ENCODE peak calls at places on chromosomes 7 and 10, in nine cellular contexts. O, L, I, M, R, C, T, U and N are unnamed samples.

GRCh38 chr7:83270407-83270806 is 107.7 kb upstream of the PCLO start:
- DNase-seq in O (no peak), L (no peak), I (no peak), M (no peak), R (no peak), C (no peak), T (no peak), U (no peak), N (no peak)

GRCh38 chr7:1810961-1811849 is 141.1 kb downstream of the ELFN1 start:
- DNase-seq in O (no peak), L (no peak), I (no peak), M (peak; percentile 44), R (no peak), C (no peak), T (no peak), U (peak; percentile 76), N (peak; percentile 19)

GRCh38 chr10:86958109-86958830 is at the start of gene SNCG:
- DNase-seq in O (no peak), L (no peak), I (no peak), M (peak; percentile 40), R (peak; percentile 51), C (no peak), T (peak; percentile 19), U (no peak), N (no peak)

GRCh38 chr7:125644113-125644512 is 714.5 kb upstream of the POT1 start:
- DNase-seq in O (no peak), L (no peak), I (no peak), M (no peak), R (no peak), C (no peak), T (no peak), U (no peak), N (no peak)

GRCh38 chr10:93573051-93573909 is 6.8 kb downstream of the FFAR4 start:
- DNase-seq in O (no peak), L (no peak), I (no peak), M (no peak), R (no peak), C (peak; percentile 41), T (no peak), U (no peak), N (no peak)

GRCh38 chr7:18041202-18041601 is 13.6 kb upstream of the PRPS1L1 start:
- DNase-seq in O (no peak), L (no peak), I (no peak), M (no peak), R (no peak), C (no peak), T (no peak), U (no peak), N (no peak)

GRCh38 chr10:24209946-24210491 is 1.1 kb downstream of the KIAA1217 start:
- DNase-seq in O (peak; percentile 77), L (no peak), I (no peak), M (peak; percentile 78), R (no peak), C (peak; percentile 25), T (peak; percentile 26), U (peak; percentile 76), N (peak; percentile 55)

GRCh38 chr10:112208981-112209380 is 25.4 kb upstream of the GPAM start:
- DNase-seq in O (no peak), L (no peak), I (no peak), M (peak; percentile 95), R (no peak), C (no peak), T (no peak), U (no peak), N (no peak)

GRCh38 chr7:84941936-84942335 is 244.9 kb downstream of the SEMA3D start:
- DNase-seq in O (no peak), L (no peak), I (no peak), M (no peak), R (no peak), C (no peak), T (no peak), U (no peak), N (no peak)

GRCh38 chr10:84196083-84196482 is 1.7 kb downstream of the CDHR1 start:
- DNase-seq in O (no peak), L (no peak), I (no peak), M (no peak), R (no peak), C (no peak), T (peak; percentile 82), U (no peak), N (no peak)

GRCh38 chr7:159147687-159148086 is 3.0 kb upstream of the VIPR2 start:
- DNase-seq in O (no peak), L (no peak), I (no peak), M (no peak), R (no peak), C (no peak), T (no peak), U (no peak), N (no peak)

GRCh38 chr7:100432621-100433275 is 3.1 kb downstream of the MEPCE start:
- DNase-seq in O (no peak), L (no peak), I (no peak), M (no peak), R (no peak), C (no peak), T (no peak), U (peak; percentile 83), N (no peak)

GRCh38 chr10:133180192-133180914 is 20.3 kb downstream of the KNDC1 start:
- DNase-seq in O (no peak), L (no peak), I (no peak), M (no peak), R (no peak), C (no peak), T (no peak), U (no peak), N (no peak)

GRCh38 chr7:134782121-134782623 is 2.7 kb downstream of the CALD1 start:
- DNase-seq in O (peak; percentile 58), L (no peak), I (no peak), M (peak; percentile 64), R (no peak), C (no peak), T (no peak), U (no peak), N (no peak)
- H3K4me3 ChIP-seq in O (no peak overlapping the region), L (no peak overlapping the region), I (peak overlapping the region; percentile 79), M (peak overlapping the region; percentile 93), R (peak overlapping the region; percentile 55), C (no peak overlapping the region), T (peak overlapping the region; percentile 14), U (no peak overlapping the region), N (peak overlapping the region; percentile 76)

GRCh38 chr10:102118867-102119266 is 1.3 kb downstream of the LDB1 start:
- DNase-seq in O (peak; percentile 39), L (peak; percentile 5), I (no peak), M (peak; percentile 53), R (peak; percentile 48), C (peak; percentile 38), T (peak; percentile 70), U (peak; percentile 88), N (no peak)

GRCh38 chr10:102119417-102120141 is 589 bp downstream of the LDB1 start:
- DNase-seq in O (peak; percentile 74), L (peak; percentile 32), I (no peak), M (peak; percentile 69), R (peak; percentile 69), C (peak; percentile 80), T (peak; percentile 82), U (peak; percentile 95), N (no peak)

GRCh38 chr10:102114861-102115618 is 5.1 kb downstream of the LDB1 start:
- DNase-seq in O (peak; percentile 85), L (peak; percentile 80), I (peak; percentile 68), M (peak; percentile 94), R (peak; percentile 92), C (peak; percentile 88), T (peak; percentile 96), U (peak; percentile 98), N (no peak)

GRCh38 chr10:102115775-102116174 is 4.4 kb downstream of the LDB1 start:
- DNase-seq in O (no peak), L (no peak), I (no peak), M (peak; percentile 32), R (no peak), C (no peak), T (no peak), U (no peak), N (no peak)

GRCh38 chr10:102117391-102118159 is 2.6 kb downstream of the LDB1 start:
- DNase-seq in O (peak; percentile 56), L (peak; percentile 36), I (peak; percentile 54), M (peak; percentile 76), R (peak; percentile 91), C (peak; percentile 86), T (peak; percentile 77), U (peak; percentile 95), N (no peak)
- H3K4me3 ChIP-seq in O (peak overlapping the region; percentile 20), L (peak overlapping the region; percentile 94), I (peak overlapping the region; percentile 93), M (peak overlapping the region; percentile 91), R (peak overlapping the region; percentile 67), C (no peak overlapping the region), T (no peak overlapping the region), U (no peak overlapping the region), N (peak overlapping the region; percentile 73)

DNA sequence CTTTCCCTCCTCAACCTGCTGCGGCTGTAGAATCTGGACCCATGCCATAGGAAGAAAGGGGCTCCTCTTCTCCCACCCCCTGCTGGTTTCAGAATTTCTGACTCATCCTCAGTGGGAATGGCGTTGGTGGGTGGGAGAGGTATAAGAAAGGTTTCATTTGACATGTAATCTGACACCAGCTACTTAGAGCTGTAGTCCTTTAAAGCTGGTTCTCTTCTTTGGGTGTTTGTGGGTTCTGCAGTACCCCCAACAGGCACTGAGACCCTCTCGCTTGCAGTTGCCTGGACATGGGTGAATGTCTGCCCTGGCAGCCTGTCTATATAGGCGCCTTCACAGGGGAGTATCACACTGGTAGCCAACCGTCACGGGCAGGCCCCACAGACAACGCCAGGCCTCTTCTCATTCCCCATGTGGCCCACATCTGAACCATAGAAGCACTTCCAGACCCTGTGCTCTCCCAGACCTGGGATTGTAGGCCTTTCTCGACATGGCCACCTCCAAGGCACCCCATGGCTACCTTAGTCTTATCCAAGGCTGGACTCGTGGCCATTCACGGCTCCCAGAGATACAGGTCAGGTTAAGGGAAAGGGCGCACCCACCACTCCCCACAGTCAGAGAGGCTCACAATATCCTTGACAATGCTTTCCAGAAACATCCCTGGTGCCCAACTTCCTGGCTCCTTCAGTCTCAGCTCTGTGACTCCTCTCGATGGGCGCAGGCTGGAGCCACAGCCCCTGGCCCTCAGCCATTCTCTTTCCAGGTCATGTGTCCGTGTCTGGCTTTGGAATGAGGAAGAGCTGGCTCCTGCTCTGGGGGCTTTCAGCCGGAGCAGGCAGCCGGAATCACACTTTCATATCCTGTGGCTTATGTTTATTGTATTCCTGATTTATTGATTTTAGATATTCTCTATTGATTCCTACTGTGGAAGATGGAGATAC is 17.5 kb downstream of the ZNF862 start:
- DNase-seq in O (no peak), L (no peak), I (no peak), M (peak; percentile 52), R (no peak), C (no peak), T (no peak), U (no peak), N (peak; percentile 77)
- H3K4me3 ChIP-seq in O (no peak overlapping the region), L (no peak overlapping the region), I (no peak overlapping the region), M (no peak overlapping the region), R (no peak overlapping the region), C (no peak overlapping the region), T (no peak overlapping the region), U (no peak overlapping the region), N (no peak overlapping the region)

DNA sequence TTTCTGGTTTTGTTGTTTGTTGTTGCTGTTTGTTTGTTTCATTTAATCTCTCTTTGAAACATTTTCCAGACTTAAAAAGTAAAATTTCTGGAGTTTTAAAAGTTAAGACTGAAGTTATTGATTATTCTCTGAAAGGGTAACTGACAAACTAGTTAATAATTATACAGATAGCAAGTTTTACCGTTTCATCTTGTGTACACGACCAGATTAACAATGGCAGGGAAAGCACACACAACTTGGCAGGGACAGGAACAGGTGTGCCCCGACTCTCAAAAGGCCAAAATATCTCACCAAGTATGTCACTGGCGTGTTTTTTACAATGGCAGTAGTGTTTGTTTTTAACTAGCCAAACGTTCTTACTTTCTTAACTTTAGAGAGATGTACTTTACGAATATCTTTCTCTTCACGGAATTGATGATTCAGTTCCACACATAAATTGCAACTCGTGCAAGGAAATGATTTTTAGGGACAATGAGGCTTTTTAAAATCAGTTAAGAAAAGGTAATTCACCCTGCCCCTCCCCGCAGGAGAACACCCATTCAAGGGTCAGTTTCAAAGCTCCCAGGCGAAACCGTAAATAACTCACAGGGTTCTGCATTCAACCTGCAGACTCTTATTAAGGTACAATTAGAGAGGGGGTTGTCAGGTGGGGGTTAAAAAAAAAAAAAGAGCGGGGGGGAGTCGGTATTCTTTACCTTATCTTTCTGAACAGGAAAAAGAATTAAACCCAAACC is 3.5 kb downstream of the CTBP2 start:
- DNase-seq in O (no peak), L (no peak), I (no peak), M (no peak), R (peak; percentile 67), C (peak; percentile 90), T (peak; percentile 65), U (no peak), N (no peak)
- H3K4me3 ChIP-seq in O (no peak overlapping the region), L (no peak overlapping the region), I (peak overlapping the region; percentile 93), M (peak overlapping the region; percentile 97), R (peak overlapping the region; percentile 92), C (no peak overlapping the region), T (peak overlapping the region; percentile 69), U (no peak overlapping the region), N (peak overlapping the region; percentile 70)